ENCODE peak calls at places on chromosomes 6 and 20, in five cellular contexts. X, Z, E, C and V are unnamed samples.

GRCh38 chr6:3039384-3039783 is 28.9 kb upstream of the RIPK1 start:
- DNase-seq in X (no peak), Z (no peak), E (no peak), C (no peak), V (no peak)

GRCh38 chr6:98831057-98832031 is 3.0 kb upstream of the POU3F2 start:
- DNase-seq in X (no peak), Z (no peak), E (no peak), C (no peak), V (no peak)

GRCh38 chr6:162178266-162178665 is 549.3 kb downstream of the PRKN start:
- DNase-seq in X (no peak), Z (no peak), E (no peak), C (no peak), V (no peak)

GRCh38 chr6:139003751-139004150 is 15.7 kb upstream of the REPS1 start:
- DNase-seq in X (no peak), Z (no peak), E (no peak), C (no peak), V (no peak)

GRCh38 chr6:159577564-159577963 is 115.5 kb downstream of the SOD2 start:
- DNase-seq in X (peak), Z (no peak), E (no peak), C (no peak), V (no peak)

GRCh38 chr6:57313711-57314471 is 3.5 kb upstream of the PRIM2 start:
- DNase-seq in X (peak), Z (peak), E (no peak), C (no peak), V (no peak)

GRCh38 chr6:11370191-11371018 is 137.9 kb upstream of the NEDD9 start:
- DNase-seq in X (no peak), Z (no peak), E (no peak), C (no peak), V (no peak)

GRCh38 chr6:112298021-112298745 is 43.8 kb upstream of the LAMA4 start:
- DNase-seq in X (peak), Z (peak), E (no peak), C (no peak), V (no peak)

GRCh38 chr6:156980515-156980914 is 203.3 kb downstream of the ARID1B start:
- DNase-seq in X (no peak), Z (no peak), E (no peak), C (no peak), V (no peak)

GRCh38 chr6:9517806-9518205 is 897.1 kb downstream of the TFAP2A start:
- DNase-seq in X (no peak), Z (no peak), E (no peak), C (no peak), V (no peak)

GRCh38 chr20:32527052-32527446 is 58.1 kb downstream of the NOL4L start:
- DNase-seq in X (no peak), Z (no peak), E (peak), C (no peak), V (no peak)

GRCh38 chr20:43448748-43449535 is 8.8 kb upstream of the SRSF6 start:
- DNase-seq in X (peak), Z (peak), E (peak), C (no peak), V (peak)

GRCh38 chr6:2197177-2197671 is 48.2 kb downstream of the GMDS start:
- DNase-seq in X (peak), Z (peak), E (no peak), C (no peak), V (no peak)

GRCh38 chr6:14544689-14545088 is 427.1 kb downstream of the CD83 start:
- DNase-seq in X (no peak), Z (no peak), E (no peak), C (no peak), V (no peak)

GRCh38 chr20:18794428-18794787 is 19.2 kb upstream of the SCP2D1 start:
- DNase-seq in X (no peak), Z (no peak), E (no peak), C (no peak), V (no peak)

GRCh38 chr20:8073024-8073832 is 53.7 kb upstream of the TMX4 start:
- DNase-seq in X (peak), Z (peak), E (no peak), C (no peak), V (no peak)

GRCh38 chr20:24462461-24463010 is 6.9 kb upstream of the SYNDIG1 start:
- DNase-seq in X (no peak), Z (no peak), E (no peak), C (no peak), V (no peak)

GRCh38 chr20:2688041-2688591 is 4.5 kb upstream of the EBF4 start:
- DNase-seq in X (peak), Z (no peak), E (peak), C (no peak), V (peak)

GRCh38 chr20:47762699-47763098 is 22.6 kb downstream of the SULF2 start:
- DNase-seq in X (peak), Z (peak), E (no peak), C (no peak), V (no peak)

GRCh38 chr6:81609736-81610135 is 142.7 kb downstream of the TENT5A start:
- DNase-seq in X (no peak), Z (peak), E (no peak), C (no peak), V (no peak)

GRCh38 chr6:79526897-79527296 is 10.3 kb downstream of the LCA5 start:
- DNase-seq in X (no peak), Z (no peak), E (no peak), C (no peak), V (no peak)